ENCODE peak calls at places on chromosomes 16 and 17, in four cellular contexts. U is NCI-H524, S is iris pigment epithelial cell, N is fibroblast of lung. G is an unnamed sample.
A peak's percentile ranks its signal among the peaks of the same experiment; 100 is the strongest.

GRCh38 chr16:2520784-2521577 is 810 bp downstream of the AMDHD2 start:
- DNase-seq in U (no peak), N (no peak), S (peak; percentile 27), G (no peak)

GRCh38 chr17:17114592-17115225 is 72.5 kb downstream of the MPRIP start:
- DNase-seq in N (peak; percentile 37), U (no peak), S (no peak), G (no peak)

GRCh38 chr17:78839173-78839761 is 1.3 kb downstream of the USP36 start:
- DNase-seq in N (peak; percentile 62), U (peak; percentile 31), S (peak; percentile 49), G (no peak)

GRCh38 chr16:30022887-30023286 is at the start of gene C16orf92:
- DNase-seq in U (no peak), N (no peak), S (no peak), G (no peak)

GRCh38 chr16:86869288-86870022 is 291.1 kb downstream of the FOXL1 start:
- DNase-seq in U (no peak), S (no peak), N (no peak), G (no peak)

GRCh38 chr17:18285296-18285695 is 24.8 kb downstream of the MIEF2 start:
- DNase-seq in N (no peak), U (no peak), S (no peak), G (no peak)

GRCh38 chr17:82384730-82385429 is 13.3 kb downstream of the UTS2R start:
- DNase-seq in S (peak; percentile 18), U (no peak), N (peak; percentile 31), G (no peak)

GRCh38 chr17:10871914-10872313 is 34.0 kb upstream of the PIRT start:
- DNase-seq in U (peak; percentile 51), N (no peak), S (no peak), G (no peak)

G was measured in BE2C.